ENCODE peak calls at places on chromosomes 11 and 22, in four cellular contexts. D is HEK293T, O is HepG2, Q is K562. S is an unnamed sample.

GRCh38 chr11:64571410-64572091 is 19.5 kb upstream of the SLC22A12 start:
- DNase-seq in D (no peak), O (peak), Q (peak), S (no peak)

GRCh38 chr22:20239951-20240773 is 28.0 kb downstream of the RTN4R start:
- DNase-seq in D (no peak), O (no peak), Q (peak), S (no peak)

GRCh38 chr22:20009018-20009482 is 7.6 kb downstream of the ARVCF start:
- DNase-seq in D (no peak), O (no peak), Q (no peak), S (no peak)

GRCh38 chr22:50473088-50473487 is 1.7 kb downstream of the SBF1 start:
- DNase-seq in D (peak), O (peak), Q (no peak), S (no peak)

GRCh38 chr11:78690588-78690987 is 115.9 kb upstream of the NARS2 start:
- DNase-seq in D (no peak), O (no peak), Q (no peak), S (no peak)

GRCh38 chr22:42288791-42289190 is 18.3 kb upstream of the TCF20 start:
- DNase-seq in D (no peak), O (no peak), Q (no peak), S (no peak)

GRCh38 chr11:114821626-114822025 is 143.3 kb downstream of the NXPE2 start:
- DNase-seq in D (no peak), O (no peak), Q (peak), S (no peak)

GRCh38 chr11:20131744-20132666 is 28.3 kb downstream of the DBX1 start:
- DNase-seq in D (peak), O (peak), Q (peak), S (no peak)

DNA sequence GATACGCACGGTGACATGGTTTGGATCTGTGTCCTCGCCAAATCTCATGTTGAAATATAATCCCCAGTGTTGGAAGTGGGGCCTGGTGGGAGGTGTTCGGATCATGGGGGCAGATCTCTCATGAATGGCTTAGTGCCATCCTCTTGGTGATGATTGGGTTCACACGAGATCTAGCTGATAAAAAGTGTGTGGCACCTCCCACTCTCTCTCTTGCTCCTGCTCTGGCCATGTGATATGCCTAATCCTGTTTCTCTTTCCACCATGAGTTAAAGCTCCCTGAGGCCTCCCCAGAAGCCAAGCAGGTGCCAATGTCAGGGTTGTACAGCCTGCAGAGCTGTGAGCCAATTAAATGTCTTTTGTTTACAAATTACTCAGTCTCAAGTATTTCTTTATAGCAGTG is 303.1 kb upstream of the PLET1 start:
- DNase-seq in D (no peak), O (no peak), Q (no peak), S (no peak)
- TF ChIP-seq FOXK2 in D (no peak), O (no peak), Q (no peak), S (no peak)

GRCh38 chr11:43925063-43925931 is 17.1 kb upstream of the C11orf96 start:
- DNase-seq in D (no peak), O (no peak), Q (no peak), S (no peak)
- TF ChIP-seq FOXK2 in D (no peak), O (no peak), Q (no peak), S (no peak)

GRCh38 chr11:70068950-70069349 is 9.2 kb upstream of the ANO1 start:
- DNase-seq in D (no peak), O (no peak), Q (no peak), S (no peak)
- TF ChIP-seq FOXK2 in D (no peak), O (no peak), Q (no peak), S (no peak)

DNA sequence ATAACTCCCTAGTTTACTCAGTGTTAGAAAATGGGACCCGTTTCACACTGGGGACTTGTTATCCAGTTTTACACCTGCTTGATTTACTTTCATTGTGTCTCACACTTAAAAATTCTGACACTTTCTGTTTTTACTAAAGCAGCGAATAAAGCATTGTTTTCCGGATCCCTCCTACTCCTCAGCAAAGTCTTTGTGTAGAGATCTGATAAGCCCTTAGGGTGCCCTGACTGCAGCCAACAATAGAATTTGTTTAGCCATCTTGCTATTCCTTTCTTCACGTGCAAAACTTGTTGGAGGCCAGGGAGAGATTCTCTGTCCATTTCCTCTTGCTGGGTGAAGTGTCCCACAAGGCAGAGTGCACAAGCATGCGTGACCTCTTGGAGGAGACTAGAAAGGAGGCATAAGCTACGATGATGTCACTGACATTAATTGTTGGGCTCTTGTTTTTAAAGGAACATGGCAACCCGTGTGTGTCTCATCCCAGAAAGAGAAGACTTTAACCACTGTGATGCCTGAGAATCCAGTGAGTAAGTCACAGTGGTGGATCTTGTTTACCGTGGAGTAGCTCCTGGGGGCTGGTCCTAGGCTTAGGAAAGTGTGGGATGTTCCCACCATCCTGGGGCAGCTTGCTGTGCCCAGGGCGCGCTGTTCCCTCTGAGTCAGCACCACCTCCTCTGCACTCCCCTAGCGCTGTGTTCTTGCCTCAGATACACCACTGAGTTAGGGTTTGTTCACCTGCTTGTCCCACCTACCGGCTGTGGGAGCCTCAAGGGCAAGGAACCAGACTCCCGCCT is 27.7 kb downstream of the MICAL2 start:
- DNase-seq in D (no peak), O (no peak), Q (no peak), S (no peak)
- TF ChIP-seq FOXK2 in D (no peak), O (no peak), Q (no peak), S (no peak)

GRCh38 chr11:18802381-18803257 is 11.0 kb upstream of the PTPN5 start:
- DNase-seq in D (peak), O (peak), Q (peak), S (peak)

GRCh38 chr11:18798941-18799469 is 7.4 kb upstream of the PTPN5 start:
- DNase-seq in D (peak), O (no peak), Q (no peak), S (no peak)

GRCh38 chr11:18804621-18805020 is 13.0 kb upstream of the PTPN5 start:
- DNase-seq in D (peak), O (no peak), Q (no peak), S (no peak)
- TF ChIP-seq FOXK2 in D (no peak), O (no peak), Q (no peak), S (no peak)

GRCh38 chr11:35102267-35102666 is 36.7 kb upstream of the CD44 start:
- DNase-seq in D (no peak), O (no peak), Q (no peak), S (no peak)

GRCh38 chr11:35104655-35105054 is 34.3 kb upstream of the CD44 start:
- DNase-seq in D (no peak), O (no peak), Q (no peak), S (no peak)

GRCh38 chr11:35105319-35106063 is 33.5 kb upstream of the CD44 start:
- DNase-seq in D (no peak), O (no peak), Q (no peak), S (no peak)

GRCh38 chr11:35101223-35101622 is 37.7 kb upstream of the CD44 start:
- DNase-seq in D (no peak), O (peak), Q (no peak), S (no peak)

GRCh38 chr11:35103366-35104194 is 35.4 kb upstream of the CD44 start:
- DNase-seq in D (no peak), O (no peak), Q (no peak), S (no peak)
- TF ChIP-seq FOXK2 in D (no peak), O (no peak), Q (no peak), S (no peak)

DNA sequence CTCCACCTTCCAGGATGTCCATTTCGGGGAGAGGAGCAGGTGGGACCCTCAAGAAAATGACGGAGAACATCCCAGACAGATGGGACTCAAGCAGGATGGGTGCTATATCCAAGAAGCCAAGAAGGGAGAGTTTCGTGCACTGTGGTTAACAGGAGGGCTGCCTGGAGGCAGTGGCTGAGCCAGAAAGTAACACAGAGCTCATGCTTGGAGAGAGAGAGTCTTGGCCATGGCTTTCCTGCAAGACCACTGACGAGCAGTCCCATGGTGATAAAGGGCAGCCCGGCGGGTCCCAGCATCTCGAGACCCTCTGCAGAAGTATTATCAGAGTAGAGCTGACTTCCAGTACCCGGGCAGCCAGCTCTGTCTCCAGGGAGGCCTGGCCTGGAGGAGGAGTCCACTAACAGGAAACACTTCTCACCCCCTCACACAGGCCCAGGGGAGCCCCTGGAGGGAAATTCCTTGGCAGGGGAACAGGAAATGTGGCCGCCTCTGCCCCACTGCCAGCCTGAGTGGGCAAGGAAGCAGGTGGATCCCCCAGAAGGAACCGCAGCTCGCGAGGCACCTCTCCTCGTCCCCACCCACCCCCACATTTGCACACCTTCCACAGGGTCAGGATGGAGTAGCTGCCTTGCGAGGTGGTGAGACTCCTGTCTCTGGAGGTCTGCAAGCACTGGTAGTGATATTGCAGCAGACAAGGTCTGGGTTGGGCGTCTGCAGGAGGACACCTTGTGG is 32.2 kb downstream of the CYTH4 start:
- DNase-seq in D (no peak), O (no peak), Q (no peak), S (no peak)
- TF ChIP-seq FOXK2 in D (no peak), O (no peak), Q (no peak), S (no peak)

DNA sequence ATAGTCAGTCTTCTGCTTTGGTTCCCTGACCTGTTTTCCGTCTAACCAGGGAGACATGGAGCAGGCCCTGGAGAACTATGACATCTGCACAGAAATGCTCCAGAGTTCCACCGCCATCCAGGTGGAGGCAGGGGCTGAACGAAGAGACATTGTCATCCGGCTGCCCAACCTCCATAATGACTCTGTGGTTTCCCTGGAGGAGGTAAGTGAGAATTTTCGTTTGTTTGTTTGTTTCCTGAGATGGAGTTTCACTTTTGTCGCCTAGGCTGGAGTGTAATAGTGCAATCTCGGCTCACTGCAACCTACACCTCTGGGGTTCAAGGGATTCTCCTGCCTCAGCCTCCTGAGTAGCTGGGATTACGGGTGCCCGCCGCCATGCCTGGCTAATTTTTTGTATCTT is 52.9 kb downstream of the CABIN1 start:
- DNase-seq in D (no peak), O (no peak), Q (no peak), S (no peak)
- TF ChIP-seq FOXK2 in D (no peak), O (no peak), Q (no peak), S (no peak)

GRCh38 chr11:90309693-90310092 is 86.8 kb upstream of the CHORDC1 start:
- DNase-seq in D (no peak), O (peak), Q (no peak), S (no peak)
- TF ChIP-seq FOXK2 in D (no peak), O (no peak), Q (no peak), S (no peak)